ENCODE peak calls at places on chromosomes 4 and X, in five cellular contexts. P is WTC11, O is endothelial cell of umbilical vein, V is GM12878, C is HCT116. W is an unnamed sample.

GRCh38 chr4:130092187-130093015 is 996.4 kb downstream of the C4orf33 start:
- DNase-seq in P (no peak), O (no peak), V (no peak), C (no peak), W (no peak)

GRCh38 chr4:8303081-8303480 is 33.5 kb downstream of the HTRA3 start:
- DNase-seq in P (peak), O (no peak), V (no peak), C (no peak), W (no peak)

GRCh38 chr4:48126621-48127020 is 7.4 kb downstream of the TXK start:
- DNase-seq in P (no peak), O (no peak), V (no peak), C (no peak), W (no peak)

GRCh38 chr4:80446248-80446647 is 110.7 kb downstream of the CFAP299 start:
- DNase-seq in P (no peak), O (no peak), V (no peak), C (no peak), W (no peak)

GRCh38 chrX:15343075-15343476 is 7.8 kb upstream of the PIGA start:
- DNase-seq in P (no peak), O (no peak), V (no peak), C (no peak), W (no peak)

GRCh38 chrX:17744896-17745523 is 7.7 kb downstream of the SCML1 start:
- DNase-seq in P (no peak), O (peak), V (no peak), C (no peak), W (peak)

GRCh38 chrX:45557390-45557789 is 356.7 kb upstream of the DIPK2B start:
- DNase-seq in P (no peak), O (peak), V (no peak), C (no peak), W (peak)

GRCh38 chrX:154378059-154378798 is 866 bp upstream of the EMD start:
- DNase-seq in P (peak), O (peak), V (no peak), C (no peak), W (no peak)

GRCh38 chrX:149759824-149760223 is 14.0 kb upstream of the HSFX1 start:
- DNase-seq in P (no peak), O (no peak), V (no peak), C (no peak), W (no peak)

GRCh38 chr4:186643501-186644315 is 79.9 kb downstream of the FAT1 start:
- DNase-seq in P (no peak), O (no peak), V (no peak), C (no peak), W (peak)

GRCh38 chr4:38075370-38076152 is 115.4 kb downstream of the PTTG2 start:
- DNase-seq in P (no peak), O (peak), V (no peak), C (no peak), W (peak)

GRCh38 chr4:150581206-150581605 is 745 bp upstream of the MAB21L2 start:
- DNase-seq in P (no peak), O (no peak), V (no peak), C (no peak), W (no peak)

GRCh38 chr4:3270141-3270611 is 21.2 kb downstream of the MSANTD1 start:
- DNase-seq in P (no peak), O (no peak), V (no peak), C (no peak), W (no peak)

GRCh38 chr4:141027421-141027820 is 105.8 kb downstream of the RNF150 start:
- DNase-seq in P (no peak), O (no peak), V (no peak), C (no peak), W (no peak)

GRCh38 chr4:55396305-55397023 is 707 bp downstream of the TMEM165 start:
- DNase-seq in P (peak), O (peak), V (no peak), C (no peak), W (peak)

GRCh38 chr4:68038272-68038671 is 75.0 kb upstream of the TMPRSS11A start:
- DNase-seq in P (no peak), O (no peak), V (no peak), C (no peak), W (no peak)

GRCh38 chr4:86594559-86595425 is 677 bp downstream of the PTPN13 start:
- DNase-seq in P (peak), O (peak), V (no peak), C (peak), W (peak)

GRCh38 chr4:167031534-167032156 is 202.6 kb downstream of the SPOCK3 start:
- DNase-seq in P (no peak), O (peak), V (no peak), C (no peak), W (no peak)

GRCh38 chr4:153257151-153257620 is 52.9 kb downstream of the TRIM2 start:
- DNase-seq in P (peak), O (peak), V (no peak), C (no peak), W (no peak)

GRCh38 chr4:36363024-36363423 is 81.6 kb downstream of the DTHD1 start:
- DNase-seq in P (no peak), O (no peak), V (no peak), C (no peak), W (no peak)

GRCh38 chrX:106247162-106247561 is 79.1 kb downstream of the PWWP3B start:
- DNase-seq in P (no peak), O (no peak), V (no peak), C (peak), W (no peak)

GRCh38 chr4:113141901-113142346 is 92.5 kb downstream of the ANK2 start:
- DNase-seq in P (no peak), O (no peak), V (no peak), C (peak), W (no peak)

GRCh38 chr4:98682719-98683118 is 24.3 kb upstream of the TSPAN5 start:
- DNase-seq in P (no peak), O (peak), V (no peak), C (no peak), W (no peak)

GRCh38 chrX:47380268-47380667 is 9.9 kb downstream of the ZNF157 start:
- DNase-seq in P (no peak), O (no peak), V (peak), C (no peak), W (no peak)

GRCh38 chr4:37693450-37694190 is 7.4 kb upstream of the RELL1 start:
- DNase-seq in P (no peak), O (no peak), V (no peak), C (no peak), W (no peak)

GRCh38 chrX:572490-573124 is 58.0 kb upstream of the SHOX start:
- DNase-seq in P (no peak), O (no peak), V (no peak), C (no peak), W (peak)

GRCh38 chr4:175048111-175048784 is 130.1 kb downstream of the ADAM29 start:
- DNase-seq in P (no peak), O (no peak), V (no peak), C (no peak), W (no peak)

GRCh38 chrX:7215842-7216241 is 67.9 kb upstream of the PUDP start:
- DNase-seq in P (no peak), O (no peak), V (no peak), C (no peak), W (no peak)

GRCh38 chrX:9591496-9591895 is 126.6 kb downstream of the TBL1X start:
- DNase-seq in P (no peak), O (no peak), V (no peak), C (no peak), W (no peak)

GRCh38 chr4:4852591-4853362 is 6.7 kb upstream of the MSX1 start:
- DNase-seq in P (peak), O (peak), V (no peak), C (no peak), W (no peak)

GRCh38 chrX:19017271-19017670 is 33.4 kb upstream of the PHKA2 start:
- DNase-seq in P (peak), O (no peak), V (no peak), C (no peak), W (peak)

GRCh38 chrX:109393859-109394258 is 88.0 kb downstream of the GUCY2F start:
- DNase-seq in P (peak), O (no peak), V (no peak), C (no peak), W (peak)

GRCh38 chr4:128483041-128483440 is 195.4 kb upstream of the PGRMC2 start:
- DNase-seq in P (no peak), O (no peak), V (no peak), C (no peak), W (no peak)

GRCh38 chr4:128484896-128485295 is 197.3 kb upstream of the PGRMC2 start:
- DNase-seq in P (no peak), O (no peak), V (no peak), C (no peak), W (no peak)

GRCh38 chr4:128483816-128484215 is 196.2 kb upstream of the PGRMC2 start:
- DNase-seq in P (no peak), O (peak), V (no peak), C (no peak), W (no peak)

GRCh38 chr4:128488055-128488705 is 200.6 kb upstream of the PGRMC2 start:
- DNase-seq in P (no peak), O (no peak), V (no peak), C (no peak), W (no peak)
- TF ChIP-seq MAX in P (no peak), O (no peak), V (no peak), C (no peak), W (no peak)

GRCh38 chr4:15938640-15939039 is at the start of gene FGFBP1:
- DNase-seq in P (no peak), O (no peak), V (no peak), C (no peak), W (no peak)

GRCh38 chr4:15934259-15934658 is 4.3 kb downstream of the FGFBP1 start:
- DNase-seq in P (no peak), O (no peak), V (no peak), C (no peak), W (no peak)

GRCh38 chr4:15935504-15936392 is 2.8 kb downstream of the FGFBP1 start:
- DNase-seq in P (no peak), O (no peak), V (no peak), C (no peak), W (no peak)

GRCh38 chr4:15938182-15938581 is 358 bp downstream of the FGFBP1 start:
- DNase-seq in P (peak), O (no peak), V (no peak), C (peak), W (no peak)

GRCh38 chr4:15936495-15936894 is 2.0 kb downstream of the FGFBP1 start:
- DNase-seq in P (no peak), O (no peak), V (no peak), C (no peak), W (no peak)
- TF ChIP-seq MAX in P (no peak), O (no peak), V (no peak), C (no peak), W (no peak)

GRCh38 chr4:177194906-177195305 is 114.8 kb upstream of the NEIL3 start:
- DNase-seq in P (no peak), O (no peak), V (no peak), C (no peak), W (peak)
- TF ChIP-seq MAX in P (no peak), O (no peak), V (no peak), C (no peak), W (no peak)

GRCh38 chr4:53088132-53088531 is 226.0 kb downstream of the RASL11B start:
- DNase-seq in P (no peak), O (no peak), V (no peak), C (no peak), W (no peak)

GRCh38 chr4:53094040-53094439 is 231.9 kb downstream of the RASL11B start:
- DNase-seq in P (no peak), O (no peak), V (no peak), C (no peak), W (no peak)

DNA sequence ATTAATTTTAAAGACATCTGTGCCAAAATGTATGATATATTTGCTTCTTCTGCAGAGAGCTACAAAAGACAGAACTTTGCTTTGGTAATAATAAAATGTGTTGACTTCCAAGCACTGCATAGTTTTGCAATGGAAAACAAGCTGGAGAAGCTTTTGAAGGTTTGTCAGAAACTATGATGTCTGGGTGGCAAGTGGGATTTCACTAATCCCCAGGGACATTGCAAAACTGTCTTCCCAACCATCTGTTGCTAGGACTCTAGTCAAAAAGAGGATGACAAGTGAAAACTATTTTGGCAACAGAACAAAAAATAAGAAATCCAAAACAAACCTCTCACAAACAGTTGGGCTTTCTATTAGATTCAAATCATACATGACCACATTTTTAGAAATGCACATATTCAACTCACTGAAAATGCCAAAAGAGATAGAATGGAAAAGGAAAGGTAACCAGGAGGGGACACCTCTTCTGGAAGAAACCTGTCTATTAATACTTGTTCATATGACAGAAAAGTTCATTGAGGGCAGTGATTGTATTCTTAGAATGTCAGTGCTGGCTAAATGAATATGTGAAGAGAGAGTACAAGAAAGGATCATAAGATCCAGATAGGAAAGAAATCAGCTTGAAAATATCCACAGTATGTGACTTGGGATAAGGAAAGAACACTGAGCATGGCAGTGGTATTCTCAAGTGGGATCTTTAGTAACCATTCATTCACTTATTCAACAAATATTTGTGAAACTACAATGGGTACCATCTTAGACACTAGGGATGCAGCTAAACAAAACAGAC is 228.0 kb downstream of the RASL11B start:
- DNase-seq in P (no peak), O (no peak), V (no peak), C (no peak), W (peak)
- TF ChIP-seq MAX in P (no peak), O (no peak), V (no peak), C (no peak), W (no peak)

GRCh38 chr4:85475631-85476233 is 782 bp downstream of the ARHGAP24 start:
- DNase-seq in P (no peak), O (no peak), V (no peak), C (no peak), W (peak)

GRCh38 chr4:85474818-85475630 is at the start of gene ARHGAP24:
- DNase-seq in P (peak), O (peak), V (peak), C (peak), W (peak)

GRCh38 chr4:85474356-85474755 is 594 bp upstream of the ARHGAP24 start:
- DNase-seq in P (no peak), O (no peak), V (no peak), C (no peak), W (no peak)

GRCh38 chr4:85478576-85478975 is 3.6 kb downstream of the ARHGAP24 start:
- DNase-seq in P (no peak), O (no peak), V (no peak), C (no peak), W (no peak)

DNA sequence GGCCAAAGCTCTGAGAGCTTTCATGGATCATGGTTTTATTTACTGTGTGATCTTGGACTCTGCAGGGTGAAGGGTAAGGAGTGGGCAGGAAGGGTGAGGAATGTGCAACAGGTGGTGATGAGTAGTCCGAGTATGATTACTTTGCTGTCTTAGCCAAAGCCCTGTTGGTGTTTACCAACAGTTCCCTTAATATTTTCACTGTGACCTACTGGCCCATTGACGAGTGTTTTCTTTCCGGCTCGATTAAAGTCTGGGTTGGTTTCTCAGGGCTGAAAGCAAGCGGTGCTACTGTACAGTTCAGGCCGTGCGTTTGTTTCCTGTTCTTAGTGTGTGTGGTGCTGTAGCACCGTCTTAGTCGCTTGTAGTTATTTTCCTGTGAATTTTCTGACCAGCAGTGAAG is 2.6 kb downstream of the ARHGAP24 start:
- DNase-seq in P (no peak), O (no peak), V (no peak), C (no peak), W (no peak)
- TF ChIP-seq MAX in P (no peak), O (no peak), V (no peak), C (no peak), W (no peak)

GRCh38 chr4:1615786-1616573 is 68.1 kb downstream of the FAM53A start:
- DNase-seq in P (no peak), O (no peak), V (no peak), C (no peak), W (no peak)
- TF ChIP-seq MAX in P (no peak), O (no peak), V (no peak), C (no peak), W (no peak)

DNA sequence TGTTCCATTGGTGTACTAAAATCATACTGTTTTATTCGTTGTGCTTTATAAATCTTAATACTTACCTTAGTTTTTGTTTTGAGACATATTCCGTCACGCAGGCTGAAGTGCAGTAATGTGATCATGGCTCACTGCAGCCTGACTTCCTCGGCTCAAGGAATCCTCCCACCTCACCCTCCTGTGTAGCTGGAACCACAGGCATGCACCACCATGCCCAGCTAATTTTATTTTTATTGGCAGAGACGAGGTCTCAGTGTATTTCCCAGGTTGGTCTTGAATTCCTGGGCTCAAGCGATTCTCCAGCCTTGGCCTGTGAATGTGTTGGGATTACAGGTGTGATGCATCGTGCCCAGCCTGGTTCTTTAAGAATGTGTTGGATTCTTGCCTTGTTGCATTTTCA is 24.4 kb upstream of the DCK start:
- DNase-seq in P (no peak), O (no peak), V (no peak), C (no peak), W (no peak)
- TF ChIP-seq MAX in P (no peak), O (no peak), V (no peak), C (no peak), W (no peak)

DNA sequence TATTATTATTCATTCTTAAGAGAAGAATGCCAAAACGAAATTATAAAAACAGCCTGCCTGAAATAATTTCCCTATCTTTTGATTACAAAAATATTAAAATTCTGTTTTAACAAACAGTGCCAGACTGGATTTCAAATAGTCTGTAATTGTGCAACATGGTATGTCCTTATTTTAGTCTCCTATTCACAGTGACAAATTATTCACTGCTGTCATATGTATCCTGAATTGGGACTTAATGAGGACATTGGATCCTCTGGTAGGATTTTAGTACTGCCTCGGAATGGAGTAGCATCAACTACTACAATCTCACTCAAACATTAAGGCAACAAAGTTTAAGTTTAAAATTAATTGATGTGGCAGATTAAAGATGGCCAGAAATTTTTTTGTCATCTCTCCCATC is 97.6 kb downstream of the CASK start:
- DNase-seq in P (no peak), O (no peak), V (no peak), C (no peak), W (no peak)
- TF ChIP-seq MAX in P (no peak), O (no peak), V (no peak), C (no peak), W (no peak)

GRCh38 chr4:83237591-83237990 is 47.0 kb downstream of the COQ2 start:
- DNase-seq in P (no peak), O (no peak), V (no peak), C (no peak), W (peak)
- TF ChIP-seq MAX in P (no peak), O (no peak), V (no peak), C (no peak), W (no peak)